ENCODE peak calls at places on chromosome 18, in eight cellular contexts. S, F, O, J, E, K, H and W are unnamed samples.

GRCh38 chr18:76498064-76498463 is 3.0 kb upstream of the ZNF516 start:
- DNase-seq in H (no peak), E (no peak), O (no peak), J (no peak), F (no peak), S (no peak), K (no peak), W (no peak)

GRCh38 chr18:64202229-64202835 is 53.4 kb upstream of the LINC00305 start:
- DNase-seq in F (peak; percentile 42), J (no peak), S (no peak), O (no peak), K (no peak), E (no peak), H (no peak), W (no peak)

GRCh38 chr18:46260016-46260878 is 156.1 kb downstream of the HAUS1 start:
- DNase-seq in J (no peak), F (no peak), S (no peak), E (no peak), K (no peak), O (no peak), H (no peak), W (no peak)

GRCh38 chr18:74609535-74609934 is 11.9 kb downstream of the ZNF407 start:
- DNase-seq in K (no peak), S (no peak), J (no peak), H (no peak), O (no peak), F (no peak), E (no peak), W (no peak)

GRCh38 chr18:3725100-3725499 is 275.1 kb downstream of the TGIF1 start:
- DNase-seq in E (no peak), O (no peak), J (no peak), H (no peak), K (no peak), F (no peak), S (no peak), W (no peak)

GRCh38 chr18:9827856-9828793 is 57.6 kb upstream of the TXNDC2 start:
- DNase-seq in E (peak; percentile 94), F (no peak), O (peak; percentile 72), J (no peak), S (no peak), H (no peak), K (no peak), W (no peak)

GRCh38 chr18:63883617-63884016 is 3.9 kb upstream of the SERPINB2 start:
- DNase-seq in S (no peak), F (no peak), J (no peak), E (no peak), O (no peak), K (no peak), H (no peak), W (no peak)

GRCh38 chr18:44231936-44232335 is 448.8 kb upstream of the SETBP1 start:
- DNase-seq in F (no peak), E (no peak), O (no peak), J (no peak), H (no peak), S (no peak), K (no peak), W (no peak)

GRCh38 chr18:32355896-32356295 is 114.8 kb downstream of the GAREM1 start:
- DNase-seq in F (no peak), O (no peak), E (no peak), S (no peak), J (no peak), H (no peak), K (no peak), W (no peak)

GRCh38 chr18:3604626-3605408 is 154.8 kb downstream of the TGIF1 start:
- DNase-seq in E (no peak), K (no peak), O (no peak), F (no peak), S (no peak), H (no peak), J (no peak), W (no peak)

GRCh38 chr18:76932026-76932819 is 109.9 kb downstream of the ZNF236 start:
- DNase-seq in J (no peak), H (peak; percentile 63), E (no peak), S (peak; percentile 12), K (no peak), O (peak; percentile 64), F (no peak), W (no peak)

GRCh38 chr18:40210696-40211095 is 1744.3 kb upstream of the PIK3C3 start:
- DNase-seq in E (no peak), S (no peak), F (no peak), J (no peak), H (no peak), O (no peak), K (no peak), W (no peak)

GRCh38 chr18:22102948-22103663 is 66.3 kb upstream of the GATA6 start:
- DNase-seq in S (no peak), O (no peak), J (no peak), K (no peak), H (no peak), F (no peak), E (no peak), W (no peak)

GRCh38 chr18:79365701-79366100 is 30.0 kb upstream of the NFATC1 start:
- DNase-seq in K (no peak), E (no peak), O (no peak), H (no peak), J (no peak), F (no peak), S (no peak), W (no peak)

GRCh38 chr18:49081511-49082146 is 130.9 kb upstream of the SMAD7 start:
- DNase-seq in H (no peak), E (no peak), F (no peak), S (no peak), J (no peak), O (no peak), K (no peak), W (no peak)

GRCh38 chr18:74092922-74093321 is 54.7 kb downstream of the FBXO15 start:
- DNase-seq in K (no peak), E (no peak), J (no peak), S (no peak), F (no peak), H (no peak), O (no peak), W (no peak)

GRCh38 chr18:62505669-62506494 is 16.9 kb upstream of the ZCCHC2 start:
- DNase-seq in O (no peak), F (no peak), E (no peak), K (no peak), J (no peak), S (no peak), H (no peak), W (no peak)

GRCh38 chr18:21272016-21272582 is 30.1 kb downstream of the GREB1L start:
- DNase-seq in E (no peak), O (no peak), J (no peak), K (no peak), F (no peak), H (no peak), S (no peak), W (no peak)

GRCh38 chr18:22471546-22472131 is 53.9 kb upstream of the CTAGE1 start:
- DNase-seq in H (no peak), K (no peak), O (no peak), E (no peak), J (no peak), F (no peak), S (no peak), W (no peak)

GRCh38 chr18:48940854-48941531 is 9.8 kb downstream of the SMAD7 start:
- DNase-seq in O (no peak), S (peak; percentile 30), K (no peak), H (no peak), F (no peak), J (no peak), E (no peak), W (no peak)

GRCh38 chr18:47772374-47773248 is 157.8 kb downstream of the SMAD2 start:
- DNase-seq in H (no peak), J (no peak), K (peak; percentile 90), O (no peak), E (peak; percentile 68), F (peak; percentile 31), S (peak; percentile 84), W (peak; percentile 80)

GRCh38 chr18:59983506-59983905 is 83.7 kb downstream of the PMAIP1 start:
- DNase-seq in F (no peak), S (no peak), K (no peak), J (no peak), E (no peak), H (no peak), O (no peak), W (no peak)

GRCh38 chr18:7488571-7488970 is 78.5 kb upstream of the PTPRM start:
- DNase-seq in F (no peak), O (no peak), S (no peak), J (no peak), E (no peak), K (peak; percentile 14), H (no peak), W (no peak)

GRCh38 chr18:53534695-53535094 is 689.8 kb downstream of the MBD2 start:
- DNase-seq in O (no peak), J (peak; percentile 6), K (no peak), F (no peak), S (no peak), E (no peak), H (peak; percentile 63), W (no peak)

GRCh38 chr18:60024345-60024744 is 124.5 kb downstream of the PMAIP1 start:
- DNase-seq in S (no peak), F (no peak), O (no peak), K (no peak), J (no peak), E (no peak), H (no peak), W (no peak)